ENCODE peak calls at places on chromosomes 12 and 14, in six cellular contexts. S is T-helper 17 cell, N is NCI-H226, Y is NCI-H1092, D is A172, E is memory B cell. K is an unnamed sample.

GRCh38 chr12:23006413-23006812 is 381.4 kb downstream of the ETNK1 start:
- DNase-seq in Y (no peak), D (no peak), E (no peak), S (no peak), N (no peak), K (no peak)

GRCh38 chr12:124768462-124769165 is 95.0 kb downstream of the SCARB1 start:
- DNase-seq in S (no peak), Y (no peak), E (no peak), D (no peak), N (no peak), K (no peak)

GRCh38 chr14:26765768-26766550 is 168.1 kb upstream of the NOVA1 start:
- DNase-seq in D (peak; percentile 5), S (no peak), Y (no peak), N (peak; percentile 44), E (no peak), K (no peak)

GRCh38 chr14:63045612-63046320 is 508 bp upstream of the KCNH5 start:
- DNase-seq in N (peak; percentile 22), S (no peak), E (no peak), D (no peak), Y (peak; percentile 69), K (no peak)

GRCh38 chr12:66584673-66585072 is 94.2 kb downstream of the GRIP1 start:
- DNase-seq in E (no peak), D (peak; percentile 13), N (peak; percentile 76), Y (no peak), S (no peak), K (no peak)

GRCh38 chr12:53180931-53181645 is 363 bp upstream of the CSAD start:
- DNase-seq in N (peak; percentile 87), D (peak; percentile 57), Y (peak; percentile 52), E (no peak), S (peak; percentile 59), K (peak; percentile 71)

GRCh38 chr14:104505085-104506074 is 74.2 kb upstream of the C14orf180 start:
- DNase-seq in E (no peak), N (no peak), Y (no peak), S (no peak), D (no peak), K (no peak)

GRCh38 chr12:106583578-106584103 is 837 bp downstream of the RFX4 start:
- DNase-seq in Y (no peak), E (no peak), N (no peak), D (no peak), S (no peak), K (no peak)

GRCh38 chr14:103057028-103057371 is 349 bp downstream of the CDC42BPB start:
- DNase-seq in N (peak; percentile 22), S (no peak), D (no peak), E (no peak), Y (no peak), K (no peak)

GRCh38 chr12:41514050-41514449 is 325.9 kb downstream of the PDZRN4 start:
- DNase-seq in Y (no peak), E (no peak), S (no peak), D (no peak), N (no peak), K (no peak)

GRCh38 chr12:71870409-71870808 is 30.9 kb downstream of the TBC1D15 start:
- DNase-seq in D (no peak), Y (no peak), S (no peak), E (no peak), N (no peak), K (no peak)

GRCh38 chr14:102370305-102370809 is 7.6 kb downstream of the TECPR2 start:
- DNase-seq in Y (no peak), S (no peak), E (no peak), N (no peak), D (no peak), K (no peak)

GRCh38 chr12:42660968-42661937 is 71.7 kb upstream of the PRICKLE1 start:
- DNase-seq in D (no peak), S (no peak), N (no peak), E (no peak), Y (no peak), K (no peak)

GRCh38 chr14:90799420-90799819 is 16.8 kb downstream of the TTC7B start:
- DNase-seq in S (no peak), N (no peak), D (no peak), E (no peak), Y (no peak), K (no peak)

GRCh38 chr14:92973265-92973797 is 50.4 kb downstream of the CHGA start:
- DNase-seq in E (no peak), S (no peak), Y (peak; percentile 25), N (no peak), D (peak; percentile 59), K (no peak)